ENCODE peak calls at places on chromosomes 2 and 18, in six cellular contexts. One of them, this sample, is unnamed.

GRCh38 chr2:70947556-70948184 is 12.0 kb downstream of the ATP6V1B1 start:
- DNase-seq in fibroblast of lung: peak; percentile 68
- DNase-seq in BJ: no peak
- DNase-seq in HCT116: peak; percentile 23
- DNase-seq in AG09309: no peak
- DNase-seq in right atrium auricular region: no peak
- DNase-seq in this sample: no peak

GRCh38 chr2:197571622-197572271 is 55.9 kb downstream of the MOB4 start:
- DNase-seq in HCT116: no peak
- DNase-seq in BJ: no peak
- DNase-seq in AG09309: no peak
- DNase-seq in right atrium auricular region: no peak
- DNase-seq in fibroblast of lung: peak; percentile 44
- DNase-seq in this sample: no peak

GRCh38 chr2:205543937-205544702 is 138.2 kb upstream of the NRP2 start:
- DNase-seq in right atrium auricular region: no peak
- DNase-seq in HCT116: no peak
- DNase-seq in BJ: no peak
- DNase-seq in fibroblast of lung: no peak
- DNase-seq in AG09309: no peak
- DNase-seq in this sample: no peak

GRCh38 chr2:145012806-145013205 is 492.9 kb upstream of the ZEB2 start:
- DNase-seq in AG09309: no peak
- DNase-seq in right atrium auricular region: no peak
- DNase-seq in HCT116: no peak
- DNase-seq in fibroblast of lung: no peak
- DNase-seq in BJ: no peak
- DNase-seq in this sample: no peak

GRCh38 chr2:42359304-42359749 is 1.7 kb downstream of the COX7A2L start:
- DNase-seq in HCT116: no peak
- DNase-seq in right atrium auricular region: no peak
- DNase-seq in fibroblast of lung: no peak
- DNase-seq in BJ: no peak
- DNase-seq in AG09309: no peak
- DNase-seq in this sample: no peak

GRCh38 chr18:34223164-34223892 is 1.4 kb downstream of the NOL4 start:
- DNase-seq in AG09309: no peak
- DNase-seq in BJ: no peak
- DNase-seq in right atrium auricular region: no peak
- DNase-seq in fibroblast of lung: no peak
- DNase-seq in HCT116: no peak
- DNase-seq in this sample: no peak

GRCh38 chr2:164840458-164840929 is 1.1 kb downstream of the COBLL1 start:
- DNase-seq in HCT116: no peak
- DNase-seq in BJ: no peak
- DNase-seq in right atrium auricular region: no peak
- DNase-seq in fibroblast of lung: peak; percentile 6
- DNase-seq in AG09309: no peak
- DNase-seq in this sample: no peak

GRCh38 chr2:12131975-12132374 is 385.5 kb downstream of the LPIN1 start:
- DNase-seq in fibroblast of lung: peak; percentile 74
- DNase-seq in BJ: peak; percentile 17
- DNase-seq in HCT116: no peak
- DNase-seq in right atrium auricular region: no peak
- DNase-seq in AG09309: peak; percentile 10
- DNase-seq in this sample: no peak

DNA sequence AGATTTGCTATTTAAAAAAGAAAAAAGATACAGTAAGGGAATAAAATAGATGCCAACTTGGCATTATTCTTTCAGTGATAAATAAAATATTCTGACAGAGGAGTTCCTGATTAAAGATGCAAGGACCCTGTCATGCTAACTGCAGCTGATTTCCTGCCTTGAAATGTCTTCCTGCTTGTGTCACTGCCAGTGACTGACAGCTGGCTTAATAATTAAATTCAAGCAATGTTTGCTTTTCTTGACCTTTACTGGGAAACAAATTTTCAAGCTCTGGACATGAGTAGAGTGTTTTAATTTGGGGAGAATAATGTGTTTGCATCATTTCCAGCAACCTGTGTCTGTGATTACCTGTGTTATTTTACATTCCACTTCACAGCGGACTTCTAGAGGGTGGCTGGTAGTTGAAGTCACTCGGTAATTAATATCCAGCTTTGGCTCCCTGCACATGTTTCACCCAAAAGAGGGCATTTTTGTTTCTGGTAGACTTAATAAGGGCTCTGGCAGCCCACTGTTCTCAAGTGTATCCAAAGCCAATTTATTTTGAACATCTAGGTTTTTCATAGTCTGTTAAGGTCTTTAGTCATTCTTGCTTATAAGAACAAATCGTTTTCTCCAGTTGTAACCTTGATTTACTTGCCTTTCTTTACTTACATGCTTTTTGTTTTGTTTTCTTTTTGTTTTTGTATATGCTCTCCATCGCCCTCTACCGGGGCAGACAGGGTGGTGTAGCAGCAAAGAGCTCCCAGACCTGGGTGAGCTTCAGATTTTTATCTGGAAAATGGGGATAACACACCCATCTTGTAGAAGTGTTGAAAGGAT is 48.5 kb upstream of the PROKR1 start:
- DNase-seq in right atrium auricular region: no peak
- DNase-seq in AG09309: peak; percentile 4
- DNase-seq in fibroblast of lung: peak; percentile 16
- DNase-seq in BJ: peak; percentile 2
- DNase-seq in HCT116: peak; percentile 31
- DNase-seq in this sample: peak; percentile 2
- H3K4me3 ChIP-seq in right atrium auricular region: no peak overlapping the region
- H3K4me3 ChIP-seq in AG09309: no peak overlapping the region
- H3K4me3 ChIP-seq in fibroblast of lung: no peak overlapping the region
- H3K4me3 ChIP-seq in BJ: no peak overlapping the region
- H3K4me3 ChIP-seq in HCT116: no peak overlapping the region
- H3K4me3 ChIP-seq in this sample: no peak overlapping the region

GRCh38 chr2:240604291-240604938 is 17.9 kb downstream of the CAPN10 start:
- DNase-seq in HCT116: peak; percentile 57
- DNase-seq in BJ: no peak
- DNase-seq in AG09309: no peak
- DNase-seq in fibroblast of lung: peak; percentile 36
- DNase-seq in right atrium auricular region: peak; percentile 75
- DNase-seq in this sample: no peak
- TF ChIP-seq CTCF in HCT116: peak; percentile 78
- TF ChIP-seq CTCF in BJ: peak; percentile 57
- TF ChIP-seq CTCF in AG09309: peak; percentile 46
- TF ChIP-seq CTCF in fibroblast of lung: peak; percentile 65
- TF ChIP-seq CTCF in right atrium auricular region: peak; percentile 58
- TF ChIP-seq CTCF in this sample: peak; percentile 51

GRCh38 chr2:113858764-113859163 is 31.1 kb upstream of the ACTR3 start:
- DNase-seq in BJ: peak; percentile 73
- DNase-seq in right atrium auricular region: no peak
- DNase-seq in AG09309: peak; percentile 90
- DNase-seq in HCT116: no peak
- DNase-seq in fibroblast of lung: peak; percentile 93
- DNase-seq in this sample: peak; percentile 40
- H3K4me3 ChIP-seq in BJ: no peak overlapping the region
- H3K4me3 ChIP-seq in right atrium auricular region: no peak overlapping the region
- H3K4me3 ChIP-seq in AG09309: no peak overlapping the region
- H3K4me3 ChIP-seq in HCT116: no peak overlapping the region
- H3K4me3 ChIP-seq in fibroblast of lung: no peak overlapping the region
- H3K4me3 ChIP-seq in this sample: no peak overlapping the region

DNA sequence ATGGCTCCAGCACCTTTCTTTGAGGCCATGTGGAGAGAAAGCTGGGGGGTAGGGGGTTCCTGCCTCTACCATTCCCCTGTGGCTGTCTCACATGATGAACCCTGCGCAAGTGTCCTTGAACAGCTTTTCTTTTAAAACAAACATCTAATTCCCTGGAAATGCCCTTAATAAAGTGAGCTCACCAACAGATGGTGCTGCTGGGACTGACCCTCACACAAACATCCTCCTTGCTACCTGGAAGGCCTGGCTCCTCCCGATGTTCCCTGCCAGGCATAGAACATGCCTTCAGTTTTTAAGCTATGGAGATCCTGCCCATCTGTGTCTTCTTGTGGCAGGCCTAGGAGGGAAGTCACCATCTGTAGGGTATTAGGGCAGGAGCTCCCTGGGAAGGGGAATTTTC is 60.7 kb upstream of the GATA6 start:
- DNase-seq in HCT116: peak; percentile 7
- DNase-seq in right atrium auricular region: no peak
- DNase-seq in BJ: no peak
- DNase-seq in fibroblast of lung: no peak
- DNase-seq in AG09309: no peak
- DNase-seq in this sample: no peak
- TF ChIP-seq CTCF in HCT116: peak; percentile 35
- TF ChIP-seq CTCF in right atrium auricular region: no peak
- TF ChIP-seq CTCF in BJ: peak; percentile 2
- TF ChIP-seq CTCF in fibroblast of lung: peak; percentile 19
- TF ChIP-seq CTCF in AG09309: peak; percentile 2
- TF ChIP-seq CTCF in this sample: peak; percentile 21

DNA sequence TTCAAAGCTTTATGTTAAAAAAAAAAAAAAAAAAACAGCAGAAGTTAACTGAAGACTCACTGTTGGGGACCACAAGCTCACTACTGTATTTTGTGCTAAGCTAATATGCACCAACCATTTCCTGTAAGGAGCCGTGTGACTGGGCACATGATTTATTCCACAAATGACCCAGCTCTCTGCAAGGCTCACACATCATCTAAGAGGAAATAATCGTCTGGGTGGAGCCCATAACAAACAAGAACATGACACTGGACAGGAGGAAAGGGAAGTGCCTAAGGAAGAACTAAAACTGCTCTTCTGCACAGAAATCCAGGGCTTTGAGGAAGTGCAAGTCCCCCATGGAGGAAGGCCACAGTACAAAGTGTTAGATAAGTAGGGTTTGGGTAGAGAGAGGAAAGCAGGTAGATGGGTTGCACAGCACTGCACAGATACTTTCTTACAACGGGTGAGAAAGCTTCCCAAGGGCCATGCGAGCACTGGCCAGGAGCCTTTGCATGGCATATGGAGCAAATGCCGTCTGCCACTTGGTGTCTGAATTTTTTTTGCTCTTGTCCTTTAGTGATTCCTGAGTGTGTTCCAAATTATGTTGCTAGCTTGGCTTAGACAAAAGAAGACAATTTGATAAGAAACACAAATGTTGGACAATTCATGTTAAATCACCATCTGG is 24.5 kb downstream of the NFE2L2 start:
- DNase-seq in AG09309: no peak
- DNase-seq in HCT116: no peak
- DNase-seq in BJ: no peak
- DNase-seq in fibroblast of lung: peak; percentile 58
- DNase-seq in right atrium auricular region: no peak
- DNase-seq in this sample: no peak
- H3K4me3 ChIP-seq in AG09309: no peak overlapping the region
- H3K4me3 ChIP-seq in HCT116: no peak overlapping the region
- H3K4me3 ChIP-seq in BJ: no peak overlapping the region
- H3K4me3 ChIP-seq in fibroblast of lung: no peak overlapping the region
- H3K4me3 ChIP-seq in right atrium auricular region: no peak overlapping the region
- H3K4me3 ChIP-seq in this sample: no peak overlapping the region

GRCh38 chr2:3827673-3828575 is 124.5 kb downstream of the DCDC2C start:
- DNase-seq in BJ: no peak
- DNase-seq in AG09309: no peak
- DNase-seq in right atrium auricular region: no peak
- DNase-seq in HCT116: no peak
- DNase-seq in fibroblast of lung: no peak
- DNase-seq in this sample: no peak
- TF ChIP-seq CTCF in BJ: peak; percentile 46
- TF ChIP-seq CTCF in AG09309: peak; percentile 23
- TF ChIP-seq CTCF in right atrium auricular region: peak; percentile 22
- TF ChIP-seq CTCF in HCT116: peak; percentile 80
- TF ChIP-seq CTCF in fibroblast of lung: peak; percentile 80
- TF ChIP-seq CTCF in this sample: peak; percentile 76

GRCh38 chr2:8999047-8999446 is 4.4 kb downstream of the MBOAT2 start:
- DNase-seq in AG09309: no peak
- DNase-seq in fibroblast of lung: no peak
- DNase-seq in BJ: no peak
- DNase-seq in HCT116: no peak
- DNase-seq in right atrium auricular region: no peak
- DNase-seq in this sample: no peak

GRCh38 chr2:8998418-8998817 is 5.1 kb downstream of the MBOAT2 start:
- DNase-seq in right atrium auricular region: no peak
- DNase-seq in HCT116: no peak
- DNase-seq in fibroblast of lung: no peak
- DNase-seq in BJ: no peak
- DNase-seq in AG09309: no peak
- DNase-seq in this sample: no peak

GRCh38 chr2:8994386-8994785 is 9.1 kb downstream of the MBOAT2 start:
- DNase-seq in BJ: no peak
- DNase-seq in AG09309: no peak
- DNase-seq in fibroblast of lung: no peak
- DNase-seq in HCT116: no peak
- DNase-seq in right atrium auricular region: no peak
- DNase-seq in this sample: no peak

GRCh38 chr2:8999802-9000201 is 3.7 kb downstream of the MBOAT2 start:
- DNase-seq in HCT116: no peak
- DNase-seq in BJ: no peak
- DNase-seq in fibroblast of lung: no peak
- DNase-seq in right atrium auricular region: no peak
- DNase-seq in AG09309: no peak
- DNase-seq in this sample: no peak

DNA sequence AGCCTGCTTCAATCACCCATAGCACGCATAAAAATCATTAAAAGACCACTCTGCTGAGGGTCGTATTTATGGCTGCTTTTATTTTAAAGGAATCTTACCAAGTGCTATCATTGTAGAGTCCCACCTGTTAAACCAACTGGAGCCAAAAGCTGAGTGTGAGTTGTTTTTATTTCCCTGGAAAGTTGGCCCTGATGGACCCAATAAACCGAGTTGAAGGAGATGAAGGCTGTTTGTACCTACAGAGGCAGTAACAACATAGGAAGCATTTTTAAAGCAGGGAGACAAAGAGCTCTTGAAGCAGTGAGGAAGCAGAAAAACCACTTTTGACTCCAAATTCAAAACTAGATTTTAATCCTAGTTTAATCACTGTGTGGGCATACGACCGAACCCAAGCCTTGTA is 6.4 kb downstream of the MBOAT2 start:
- DNase-seq in AG09309: no peak
- DNase-seq in fibroblast of lung: no peak
- DNase-seq in right atrium auricular region: no peak
- DNase-seq in BJ: no peak
- DNase-seq in HCT116: no peak
- DNase-seq in this sample: no peak
- H3K4me3 ChIP-seq in AG09309: no peak overlapping the region
- H3K4me3 ChIP-seq in fibroblast of lung: no peak overlapping the region
- H3K4me3 ChIP-seq in right atrium auricular region: no peak overlapping the region
- H3K4me3 ChIP-seq in BJ: no peak overlapping the region
- H3K4me3 ChIP-seq in HCT116: no peak overlapping the region
- H3K4me3 ChIP-seq in this sample: no peak overlapping the region

DNA sequence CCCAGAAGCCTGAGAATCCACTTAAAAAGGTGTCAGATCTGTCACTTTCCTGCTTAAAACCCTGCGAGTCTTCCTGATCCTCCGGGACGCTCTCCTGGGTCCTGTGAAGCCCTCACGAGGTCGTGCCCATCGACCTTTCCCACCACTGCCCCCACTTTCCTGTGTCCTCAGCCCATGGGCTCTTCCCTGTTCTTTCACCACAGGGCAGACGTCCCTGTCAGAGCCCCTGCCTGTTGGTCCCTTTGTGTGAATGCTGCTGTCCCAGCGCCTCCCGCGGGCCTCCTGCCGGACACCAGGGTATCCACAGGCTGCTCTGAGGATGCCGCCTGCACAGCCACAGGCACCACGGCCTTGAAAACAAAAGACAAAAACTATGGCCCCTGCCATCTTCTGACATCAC is 125.6 kb downstream of the TMEM18 start:
- DNase-seq in fibroblast of lung: no peak
- DNase-seq in BJ: no peak
- DNase-seq in HCT116: no peak
- DNase-seq in right atrium auricular region: no peak
- DNase-seq in AG09309: no peak
- DNase-seq in this sample: no peak
- TF ChIP-seq CTCF in fibroblast of lung: no peak
- TF ChIP-seq CTCF in BJ: no peak
- TF ChIP-seq CTCF in HCT116: no peak
- TF ChIP-seq CTCF in right atrium auricular region: no peak
- TF ChIP-seq CTCF in AG09309: no peak
- TF ChIP-seq CTCF in this sample: no peak

GRCh38 chr2:44934024-44934423 is 7.5 kb upstream of the SIX3 start:
- DNase-seq in fibroblast of lung: no peak
- DNase-seq in AG09309: no peak
- DNase-seq in right atrium auricular region: no peak
- DNase-seq in BJ: no peak
- DNase-seq in HCT116: no peak
- DNase-seq in this sample: no peak
- H3K4me3 ChIP-seq in fibroblast of lung: no peak overlapping the region
- H3K4me3 ChIP-seq in AG09309: no peak overlapping the region
- H3K4me3 ChIP-seq in right atrium auricular region: no peak overlapping the region
- H3K4me3 ChIP-seq in BJ: no peak overlapping the region
- H3K4me3 ChIP-seq in HCT116: no peak overlapping the region
- H3K4me3 ChIP-seq in this sample: no peak overlapping the region

This sample was measured in astrocyte of the cerebellum.